ENCODE peak calls at places on chromosomes 3 and 15, in ten cellular contexts. R is tibial artery, K is brain microvascular endothelial cell, Z is astrocyte, M is GM12878, C is mammary epithelial cell, T is heart left ventricle, D is suprapubic skin, A is transverse colon, N is fibroblast of lung. F is an unnamed sample.

GRCh38 chr3:189502256-189502655 is 128.9 kb upstream of the TP63 start:
- DNase-seq in R (no peak), K (no peak), Z (no peak), M (no peak), C (no peak), T (no peak), D (no peak), A (no peak), N (no peak), F (no peak)

GRCh38 chr3:108489776-108490175 is 20.6 kb downstream of the MYH15 start:
- DNase-seq in R (no peak), K (peak; percentile 51), Z (peak; percentile 19), M (peak; percentile 31), C (peak; percentile 34), T (no peak), D (no peak), A (no peak), N (peak; percentile 61), F (no peak)

GRCh38 chr15:98433302-98433701 is 215.0 kb upstream of the IGF1R start:
- DNase-seq in R (no peak), K (no peak), Z (peak; percentile 54), M (no peak), C (no peak), T (no peak), D (no peak), A (no peak), N (no peak), F (no peak)

GRCh38 chr3:11719406-11720219 is 75.9 kb upstream of the VGLL4 start:
- DNase-seq in R (peak; percentile 83), K (peak; percentile 12), Z (peak; percentile 25), M (no peak), C (peak; percentile 94), T (peak; percentile 78), D (peak; percentile 87), A (peak; percentile 96), N (peak; percentile 34), F (peak; percentile 55)

GRCh38 chr3:104176706-104177105 is 1190.0 kb upstream of the ALCAM start:
- DNase-seq in R (no peak), K (no peak), Z (no peak), M (no peak), C (no peak), T (no peak), D (no peak), A (no peak), N (no peak), F (no peak)

GRCh38 chr15:29135702-29136426 is 133.8 kb downstream of the NSMCE3 start:
- DNase-seq in R (peak; percentile 54), K (no peak), Z (no peak), M (no peak), C (no peak), T (no peak), D (no peak), A (no peak), N (no peak), F (no peak)

GRCh38 chr15:25670025-25670554 is 193.0 kb downstream of the ATP10A start:
- DNase-seq in R (peak; percentile 90), K (peak; percentile 73), Z (peak; percentile 50), M (no peak), C (no peak), T (peak; percentile 79), D (no peak), A (peak; percentile 21), N (peak; percentile 53), F (no peak)

GRCh38 chr3:186070996-186071395 is 37.9 kb downstream of the ETV5 start:
- DNase-seq in R (no peak), K (no peak), Z (no peak), M (no peak), C (no peak), T (no peak), D (no peak), A (no peak), N (peak; percentile 50), F (no peak)

GRCh38 chr3:13689373-13690265 is 140.7 kb downstream of the FBLN2 start:
- DNase-seq in R (no peak), K (no peak), Z (no peak), M (no peak), C (no peak), T (no peak), D (no peak), A (no peak), N (no peak), F (no peak)

GRCh38 chr15:99618941-99619411 is 53.2 kb downstream of the MEF2A start:
- DNase-seq in R (no peak), K (no peak), Z (peak; percentile 58), M (no peak), C (peak; percentile 26), T (no peak), D (no peak), A (no peak), N (peak; percentile 41), F (no peak)

GRCh38 chr3:12730511-12731234 is 28.4 kb downstream of the TMEM40 start:
- DNase-seq in R (no peak), K (no peak), Z (no peak), M (no peak), C (peak; percentile 67), T (no peak), D (no peak), A (no peak), N (no peak), F (no peak)

DNA sequence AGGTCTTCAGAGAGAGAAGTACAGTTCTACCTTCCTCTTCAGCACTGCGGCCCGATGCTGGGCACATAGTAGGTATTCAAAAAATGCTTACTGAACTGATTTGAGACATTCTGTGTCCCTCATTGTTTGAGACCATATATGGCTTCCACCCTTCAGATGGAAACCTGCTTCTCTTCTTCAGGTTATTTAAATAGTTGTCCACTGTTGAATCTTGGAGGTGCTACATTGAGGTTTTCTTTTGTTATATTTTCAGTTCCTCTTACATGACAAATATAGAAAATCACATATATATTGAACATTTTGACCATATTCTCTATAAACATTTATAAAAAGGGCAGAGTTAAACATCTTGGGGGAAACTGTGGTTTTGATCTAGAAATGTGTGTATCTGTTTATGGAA is 200.2 kb upstream of the LRRC3B start:
- DNase-seq in R (no peak), K (no peak), Z (no peak), M (no peak), C (no peak), T (no peak), D (no peak), A (no peak), N (no peak), F (no peak)
- TF ChIP-seq CTCF in R (no peak), K (no peak), Z (no peak), M (no peak), C (no peak), T (no peak), D (no peak), A (no peak), N (no peak), F (no peak)

GRCh38 chr15:58046467-58046866 is 19.0 kb downstream of the ALDH1A2 start:
- DNase-seq in R (no peak), K (no peak), Z (no peak), M (no peak), C (no peak), T (no peak), D (no peak), A (no peak), N (no peak), F (no peak)
- H3K27me3 ChIP-seq in R (no peaks in the 10 kb centered on the region), K (no peaks in the 10 kb centered on the region), Z (peaks cover 10% of the 10 kb centered on the region), M (no peaks in the 10 kb centered on the region), C (no peaks in the 10 kb centered on the region), T (no peaks in the 10 kb centered on the region), D (peaks cover 40% of the 10 kb centered on the region), A (peaks cover 6% of the 10 kb centered on the region), N (peaks cover 3% of the 10 kb centered on the region), F (no peaks in the 10 kb centered on the region)

GRCh38 chr3:37833790-37834189 is 27.9 kb upstream of the CTDSPL start:
- DNase-seq in R (no peak), K (no peak), Z (no peak), M (no peak), C (no peak), T (no peak), D (no peak), A (no peak), N (no peak), F (no peak)
- TF ChIP-seq CTCF in R (no peak), K (peak; percentile 31), Z (no peak), M (peak; percentile 35), C (no peak), T (peak; percentile 52), D (no peak), A (no peak), N (peak; percentile 11), F (peak; percentile 45)

DNA sequence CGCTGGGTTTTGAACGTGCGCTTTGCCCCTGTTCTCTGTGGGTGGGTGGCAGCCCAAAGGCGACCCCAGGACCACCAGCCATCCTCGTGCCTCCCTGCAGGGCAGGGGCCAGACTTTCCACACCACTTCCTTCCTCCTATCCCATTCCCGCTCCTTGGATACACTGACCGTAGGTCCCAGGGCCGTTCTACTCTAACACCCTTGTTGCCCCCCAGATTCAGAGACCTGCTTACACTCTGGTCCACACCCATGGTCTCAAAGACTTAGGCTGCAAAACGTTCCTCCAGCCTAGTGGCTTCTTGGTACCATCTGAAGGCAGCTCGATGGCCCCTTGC is 318 bp upstream of the DCLK3 start:
- DNase-seq in R (no peak), K (no peak), Z (no peak), M (no peak), C (no peak), T (no peak), D (no peak), A (no peak), N (no peak), F (no peak)
- H3K27me3 ChIP-seq in R (no peaks in the 10 kb centered on the region), K (peaks cover 37% of the 10 kb centered on the region), Z (peaks cover 41% of the 10 kb centered on the region), M (peaks cover 8% of the 10 kb centered on the region), C (peaks cover 37% of the 10 kb centered on the region), T (peaks cover 39% of the 10 kb centered on the region), D (peaks cover 56% of the 10 kb centered on the region), A (peaks cover 57% of the 10 kb centered on the region), N (peaks cover 21% of the 10 kb centered on the region), F (no peaks in the 10 kb centered on the region)

DNA sequence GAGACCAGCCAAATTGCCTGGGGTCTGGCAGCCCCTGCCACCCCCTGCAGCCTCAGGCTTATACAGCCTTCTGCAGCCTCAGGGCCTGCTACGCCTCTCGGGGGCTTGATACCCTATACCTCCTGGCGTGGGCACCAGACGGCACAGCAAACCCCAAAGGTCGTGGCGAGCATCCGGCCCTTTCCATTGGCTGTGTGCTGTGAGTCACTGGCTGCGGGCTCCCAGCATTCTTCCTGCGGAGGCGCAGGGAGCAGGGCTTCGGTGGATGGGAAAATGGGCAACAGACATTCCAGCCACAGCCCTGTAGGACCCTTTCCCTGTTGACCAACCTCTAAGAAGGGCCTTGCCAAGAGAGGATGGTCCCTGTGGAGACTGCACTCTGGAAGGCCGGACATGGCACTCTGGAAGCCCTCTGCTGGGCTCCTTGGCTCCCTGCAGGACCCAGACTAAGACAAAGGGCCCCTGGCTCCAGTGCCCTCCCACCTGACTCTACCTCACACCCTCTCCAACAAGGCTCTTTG is 59.6 kb downstream of the ITGA11 start:
- DNase-seq in R (peak; percentile 59), K (peak; percentile 63), Z (peak; percentile 76), M (no peak), C (peak; percentile 20), T (peak; percentile 25), D (peak; percentile 64), A (no peak), N (peak; percentile 33), F (no peak)
- TF ChIP-seq CTCF in R (peak; percentile 41), K (peak; percentile 80), Z (peak; percentile 44), M (peak; percentile 2), C (peak; percentile 51), T (peak; percentile 59), D (no peak), A (peak; percentile 10), N (peak; percentile 50), F (peak; percentile 25)

GRCh38 chr15:70555713-70556112 is 207.6 kb downstream of the UACA start:
- DNase-seq in R (no peak), K (no peak), Z (no peak), M (no peak), C (no peak), T (no peak), D (peak; percentile 20), A (no peak), N (no peak), F (no peak)
- H3K27me3 ChIP-seq in R (no peaks in the 10 kb centered on the region), K (peaks cover 10% of the 10 kb centered on the region), Z (peaks cover 38% of the 10 kb centered on the region), M (peaks cover 7% of the 10 kb centered on the region), C (peaks cover 13% of the 10 kb centered on the region), T (peaks cover 3% of the 10 kb centered on the region), D (no peaks in the 10 kb centered on the region), A (no peaks in the 10 kb centered on the region), N (peaks cover 43% of the 10 kb centered on the region), F (no peaks in the 10 kb centered on the region)

GRCh38 chr15:73792429-73792828 is 39.3 kb upstream of the INSYN1 start:
- DNase-seq in R (no peak), K (no peak), Z (no peak), M (no peak), C (no peak), T (peak; percentile 29), D (no peak), A (no peak), N (no peak), F (no peak)
- TF ChIP-seq CTCF in R (no peak), K (no peak), Z (no peak), M (no peak), C (peak; percentile 0), T (no peak), D (no peak), A (no peak), N (no peak), F (no peak)